ENCODE peak calls at places on chromosomes 13 and 19, in six cellular contexts. Y, S, N, R, L and F are unnamed samples.

GRCh38 chr13:65555973-65556372 is 1674.2 kb downstream of the PCDH9 start:
- DNase-seq in Y (no peak), S (peak), N (no peak), R (no peak), L (no peak), F (no peak)

GRCh38 chr13:52954838-52955237 is 73.8 kb upstream of the OLFM4 start:
- DNase-seq in Y (no peak), S (no peak), N (no peak), R (no peak), L (no peak), F (no peak)

GRCh38 chr19:16078759-16079707 is 2.7 kb downstream of the TPM4 start:
- DNase-seq in Y (no peak), S (no peak), N (peak), R (peak), L (peak), F (no peak)

GRCh38 chr13:23578411-23579071 is 8.3 kb downstream of the TNFRSF19 start:
- DNase-seq in Y (peak), S (peak), N (peak), R (peak), L (peak), F (no peak)

GRCh38 chr13:34731486-34731885 is 210.6 kb upstream of the NBEA start:
- DNase-seq in Y (no peak), S (no peak), N (peak), R (no peak), L (no peak), F (no peak)

GRCh38 chr13:21695536-21695935 is 24.7 kb downstream of the FGF9 start:
- DNase-seq in Y (no peak), S (no peak), N (no peak), R (no peak), L (no peak), F (no peak)

GRCh38 chr13:30690282-30691188 is 44.8 kb upstream of the ALOX5AP start:
- DNase-seq in Y (no peak), S (no peak), N (peak), R (peak), L (peak), F (peak)

GRCh38 chr13:114099918-114100445 is 32.4 kb downstream of the RASA3 start:
- DNase-seq in Y (peak), S (no peak), N (peak), R (no peak), L (peak), F (no peak)

GRCh38 chr13:101970339-101970738 is 431.5 kb downstream of the FGF14 start:
- DNase-seq in Y (no peak), S (no peak), N (no peak), R (no peak), L (no peak), F (no peak)

GRCh38 chr19:52962394-52963228 is at the start of gene ZNF816:
- DNase-seq in Y (peak), S (peak), N (peak), R (peak), L (peak), F (peak)

GRCh38 chr13:51451134-51451466 is 1.7 kb downstream of the INTS6 start:
- DNase-seq in Y (no peak), S (no peak), N (no peak), R (no peak), L (no peak), F (no peak)

GRCh38 chr13:114119196-114119595 is 13.2 kb downstream of the RASA3 start:
- DNase-seq in Y (no peak), S (no peak), N (peak), R (no peak), L (peak), F (no peak)

GRCh38 chr19:43799502-43800142 is 2.6 kb downstream of the LYPD5 start:
- DNase-seq in Y (no peak), S (no peak), N (no peak), R (no peak), L (no peak), F (no peak)

GRCh38 chr13:97339019-97339988 is 94.7 kb upstream of the RAP2A start:
- DNase-seq in Y (no peak), S (no peak), N (peak), R (no peak), L (peak), F (no peak)

GRCh38 chr13:24459234-24459633 is 53.3 kb downstream of the PARP4 start:
- DNase-seq in Y (no peak), S (no peak), N (peak), R (no peak), L (no peak), F (no peak)

GRCh38 chr19:30664358-30665058 is 292.3 kb downstream of the ZNF536 start:
- DNase-seq in Y (no peak), S (no peak), N (no peak), R (no peak), L (no peak), F (no peak)

GRCh38 chr13:91398413-91399188 is at the start of gene GPC5:
- DNase-seq in Y (peak), S (peak), N (peak), R (peak), L (peak), F (peak)

GRCh38 chr19:17718988-17719711 is at the start of gene MAP1S:
- DNase-seq in Y (peak), S (peak), N (peak), R (peak), L (peak), F (no peak)

GRCh38 chr13:87999791-88000190 is 328.6 kb downstream of the SLITRK5 start:
- DNase-seq in Y (no peak), S (peak), N (no peak), R (no peak), L (no peak), F (no peak)